ENCODE peak calls at places on chromosomes 7 and 10, in four cellular contexts. L, C, F and Y are unnamed samples.

GRCh38 chr7:64183827-64184372 is 23.1 kb upstream of the ZNF735 start:
- DNase-seq in L (no peak), C (no peak), F (no peak), Y (no peak)

GRCh38 chr10:124322191-124322980 is 96.3 kb downstream of the OAT start:
- DNase-seq in L (no peak), C (no peak), F (no peak), Y (no peak)

GRCh38 chr7:151682831-151683614 is 163.3 kb upstream of the RHEB start:
- DNase-seq in L (no peak), C (no peak), F (no peak), Y (no peak)

GRCh38 chr7:151199196-151199874 is 11.0 kb downstream of the H2BK1 start:
- DNase-seq in L (no peak), C (no peak), F (no peak), Y (no peak)

GRCh38 chr10:109861051-109861450 is 62.3 kb downstream of the XPNPEP1 start:
- DNase-seq in L (no peak), C (no peak), F (no peak), Y (no peak)

GRCh38 chr7:45001138-45001694 is 1.2 kb downstream of the CCM2 start:
- DNase-seq in L (peak; percentile 41), C (no peak), F (peak; percentile 58), Y (no peak)

GRCh38 chr7:44748948-44749731 is 493 bp downstream of the ZMIZ2 start:
- DNase-seq in L (no peak), C (no peak), F (peak; percentile 70), Y (no peak)

GRCh38 chr10:89861584-89862287 is 160.3 kb downstream of the KIF20B start:
- DNase-seq in L (peak; percentile 28), C (no peak), F (no peak), Y (no peak)

GRCh38 chr7:107208046-107208458 is 39.2 kb downstream of the HBP1 start:
- DNase-seq in L (no peak), C (no peak), F (no peak), Y (no peak)

GRCh38 chr10:118800920-118801319 is 46.1 kb upstream of the CACUL1 start:
- DNase-seq in L (peak; percentile 11), C (no peak), F (no peak), Y (no peak)

GRCh38 chr7:119572132-119572531 is 700.8 kb upstream of the KCND2 start:
- DNase-seq in L (no peak), C (no peak), F (no peak), Y (no peak)

GRCh38 chr10:92523639-92524038 is 50.3 kb downstream of the IDE start:
- DNase-seq in L (no peak), C (no peak), F (no peak), Y (no peak)

GRCh38 chr10:17675638-17676037 is 31.7 kb downstream of the STAM start:
- DNase-seq in L (no peak), C (no peak), F (no peak), Y (no peak)

GRCh38 chr7:101112233-101112632 is 14.7 kb upstream of the SERPINE1 start:
- DNase-seq in L (no peak), C (no peak), F (no peak), Y (no peak)

DNA sequence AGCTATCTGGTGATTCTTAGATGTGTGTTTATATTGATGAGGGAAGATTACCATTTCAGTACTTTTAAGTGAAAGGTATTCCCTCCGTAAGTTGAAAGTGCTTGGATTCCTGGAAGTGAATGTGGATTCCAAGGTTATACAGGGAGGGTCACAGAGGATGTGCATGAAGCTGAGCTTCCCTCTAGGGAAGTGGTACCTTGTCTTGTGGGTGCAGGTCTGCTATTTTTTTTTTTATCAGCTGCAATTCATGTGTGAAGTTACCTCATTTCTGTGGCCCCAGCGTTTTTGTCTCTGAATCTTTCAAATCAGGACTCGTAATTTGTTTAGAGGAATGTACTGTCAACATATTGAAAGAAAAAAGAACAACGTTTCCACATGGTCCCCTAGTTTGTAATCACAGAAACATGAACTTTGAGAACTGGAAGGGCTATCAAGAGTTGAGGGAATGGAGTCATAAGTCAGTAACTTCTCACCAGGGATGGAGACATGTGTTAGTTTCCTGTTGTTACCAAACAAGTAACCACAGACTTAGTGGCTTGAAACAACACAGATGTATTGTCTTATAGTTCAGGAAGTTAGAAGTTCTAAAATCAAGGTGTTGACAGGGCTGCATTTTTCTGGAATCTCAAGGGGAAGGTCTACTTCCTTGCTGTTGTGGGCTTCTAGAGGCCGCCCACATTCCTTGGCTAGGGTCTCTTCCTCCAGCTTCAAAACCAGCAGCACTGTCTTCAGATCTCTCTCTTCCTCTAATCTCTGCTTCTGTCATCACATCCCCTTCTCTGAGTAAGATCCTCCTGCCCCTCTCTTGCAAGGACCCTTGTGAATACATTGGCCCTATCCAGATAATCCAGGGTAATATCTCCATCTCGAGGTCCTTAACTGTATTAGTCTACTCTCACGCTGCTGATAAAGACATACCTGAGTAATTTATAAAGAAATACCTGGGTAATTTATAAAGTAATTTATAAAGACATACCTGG is 64.4 kb downstream of the RAB18 start:
- DNase-seq in L (no peak), C (no peak), F (no peak), Y (no peak)
- TF ChIP-seq SPI1 in L (no peak), C (no peak), F (no peak), Y (no peak)

DNA sequence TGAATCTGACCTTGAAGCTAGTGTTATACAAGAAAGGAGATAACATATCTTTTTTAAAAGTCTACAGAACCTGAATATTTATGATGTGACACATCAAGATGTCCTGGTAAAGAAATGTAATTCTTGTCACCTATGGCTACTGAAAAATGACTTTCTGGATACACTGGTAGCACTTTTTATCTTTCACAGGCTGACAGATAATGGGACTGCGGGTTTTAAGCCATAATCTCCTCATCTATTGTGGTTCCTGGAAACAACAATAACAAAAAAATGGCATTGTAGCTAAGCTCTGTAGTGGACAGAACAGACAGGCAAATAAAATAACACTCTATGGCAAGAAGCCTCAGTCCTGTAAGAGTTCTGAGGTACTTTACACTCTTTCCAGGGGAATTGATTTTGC is 31.6 kb upstream of the YAE1 start:
- DNase-seq in L (no peak), C (no peak), F (no peak), Y (no peak)
- TF ChIP-seq SPI1 in L (no peak), C (no peak), F (no peak), Y (no peak)

DNA sequence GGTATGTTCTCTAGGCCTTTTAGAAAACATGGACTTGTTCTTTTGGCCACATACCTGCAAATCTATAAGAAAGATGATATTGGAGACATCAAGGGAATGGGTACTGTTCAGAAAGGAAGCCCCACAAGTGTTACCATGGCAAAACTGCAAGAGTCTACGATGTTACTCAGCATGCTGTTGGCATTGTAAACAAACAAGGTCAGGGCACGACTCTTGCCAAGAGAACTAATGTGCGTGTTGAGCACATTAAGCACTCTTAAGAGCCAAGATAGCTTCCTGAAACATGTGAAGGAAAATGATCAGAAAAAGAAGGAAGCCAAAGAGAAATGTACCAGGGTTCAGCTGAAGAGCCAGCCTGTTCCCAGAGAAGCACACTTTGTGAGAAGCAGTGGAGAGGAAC is 37.1 kb downstream of the SDK1 start:
- DNase-seq in L (no peak), C (no peak), F (no peak), Y (no peak)
- TF ChIP-seq SPI1 in L (no peak), C (no peak), F (no peak), Y (no peak)

DNA sequence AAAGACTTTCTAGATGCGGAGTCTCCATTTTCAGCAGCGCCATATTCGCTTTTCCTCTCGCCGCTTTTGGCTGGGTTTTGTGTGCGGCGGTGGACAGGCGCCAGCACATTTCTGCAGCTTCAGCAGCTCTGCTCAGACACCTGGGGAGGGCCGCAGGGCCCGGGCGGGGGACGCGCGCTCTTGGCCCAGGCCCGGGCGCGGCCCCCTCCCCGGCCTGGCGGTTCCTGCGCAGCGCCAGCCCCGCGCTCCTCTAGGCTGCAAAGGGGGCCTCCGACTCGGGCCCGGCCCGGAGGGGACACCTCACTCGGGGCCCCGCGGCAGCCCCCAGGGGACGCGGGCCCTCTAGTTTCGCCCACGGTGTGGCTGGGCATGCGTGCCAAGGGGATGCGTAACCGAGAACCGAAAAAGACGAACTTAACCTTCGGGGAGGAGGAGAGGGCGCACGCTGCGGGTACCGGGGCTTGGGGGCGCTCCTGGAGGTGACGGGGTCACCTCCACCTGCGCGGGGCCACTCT is 34.5 kb upstream of the EBLN1 start:
- DNase-seq in L (no peak), C (no peak), F (no peak), Y (peak; percentile 34)
- TF ChIP-seq SPI1 in L (no peak), C (no peak), F (no peak), Y (no peak)

GRCh38 chr7:26653430-26653911 is 210.9 kb downstream of the SKAP2 start:
- DNase-seq in L (no peak), C (no peak), F (no peak), Y (no peak)
- TF ChIP-seq SPI1 in L (no peak), C (no peak), F (no peak), Y (no peak)